ENCODE peak calls at places on chromosomes 3 and 15, in eight cellular contexts. S is H4, U is GM10248, T is retina, Y is G401, Z is left cardiac atrium, K is fibroblast of the aortic adventitia, F is mucosa of descending colon. I is an unnamed sample.

GRCh38 chr3:31925271-31925630 is 55.8 kb downstream of the OSBPL10 start:
- DNase-seq in S (no peak), U (no peak), T (no peak), Y (no peak), Z (no peak), K (no peak), F (no peak), I (no peak)

GRCh38 chr3:45125550-45126026 is 20.6 kb downstream of the CDCP1 start:
- DNase-seq in S (no peak), U (no peak), T (no peak), Y (no peak), Z (no peak), K (no peak), F (peak; percentile 64), I (no peak)

GRCh38 chr3:39637807-39638206 is 170.3 kb downstream of the MOBP start:
- DNase-seq in S (peak; percentile 33), U (no peak), T (no peak), Y (no peak), Z (no peak), K (peak; percentile 31), F (no peak), I (no peak)

GRCh38 chr3:137946341-137946973 is 63.5 kb upstream of the CLDN18 start:
- DNase-seq in S (peak; percentile 86), U (peak; percentile 53), T (peak; percentile 71), Y (peak; percentile 51), Z (peak; percentile 38), K (peak; percentile 74), F (peak; percentile 62), I (peak; percentile 51)

GRCh38 chr3:144282313-144282712 is 310.7 kb downstream of the DIPK2A start:
- DNase-seq in S (no peak), U (no peak), T (no peak), Y (no peak), Z (no peak), K (no peak), F (no peak), I (no peak)

GRCh38 chr15:31254431-31255175 is 72.0 kb upstream of the KLF13 start:
- DNase-seq in S (no peak), U (no peak), T (no peak), Y (no peak), Z (no peak), K (peak; percentile 72), F (peak; percentile 89), I (no peak)

GRCh38 chr15:65805019-65805738 is 13.1 kb upstream of the DENND4A start:
- DNase-seq in S (no peak), U (no peak), T (no peak), Y (no peak), Z (no peak), K (no peak), F (no peak), I (no peak)

GRCh38 chr3:78645628-78646310 is 1122.0 kb downstream of the ROBO1 start:
- DNase-seq in S (peak; percentile 48), U (peak; percentile 25), T (peak; percentile 56), Y (peak; percentile 84), Z (no peak), K (peak; percentile 86), F (peak; percentile 43), I (peak; percentile 56)

GRCh38 chr15:64583519-64583918 is 123.1 kb downstream of the ZNF609 start:
- DNase-seq in S (no peak), U (no peak), T (no peak), Y (no peak), Z (no peak), K (no peak), F (no peak), I (no peak)

GRCh38 chr15:98823012-98823458 is 174.7 kb downstream of the IGF1R start:
- DNase-seq in S (peak; percentile 94), U (no peak), T (no peak), Y (no peak), Z (no peak), K (peak; percentile 71), F (no peak), I (no peak)

GRCh38 chr3:64684715-64685261 is 3.0 kb downstream of the ADAMTS9 start:
- DNase-seq in S (no peak), U (no peak), T (no peak), Y (no peak), Z (peak; percentile 59), K (peak; percentile 5), F (peak; percentile 38), I (peak; percentile 8)

GRCh38 chr3:121529308-121529707 is 16.5 kb downstream of the POLQ start:
- DNase-seq in S (no peak), U (peak; percentile 23), T (no peak), Y (peak; percentile 44), Z (no peak), K (peak; percentile 39), F (no peak), I (no peak)

GRCh38 chr15:85858586-85859375 is 64.1 kb upstream of the KLHL25 start:
- DNase-seq in S (peak; percentile 76), U (peak; percentile 81), T (peak; percentile 87), Y (peak; percentile 74), Z (peak; percentile 66), K (peak; percentile 66), F (peak; percentile 81), I (no peak)

GRCh38 chr3:188574885-188575284 is 420.9 kb downstream of the LPP start:
- DNase-seq in S (no peak), U (no peak), T (peak; percentile 29), Y (no peak), Z (no peak), K (no peak), F (no peak), I (no peak)

GRCh38 chr15:77538793-77539487 is 93.8 kb downstream of the LINGO1 start:
- DNase-seq in S (no peak), U (no peak), T (no peak), Y (no peak), Z (no peak), K (no peak), F (peak; percentile 72), I (no peak)

GRCh38 chr3:159762238-159762637 is 226.4 kb upstream of the IL12A start:
- DNase-seq in S (peak; percentile 41), U (no peak), T (no peak), Y (peak; percentile 43), Z (no peak), K (peak; percentile 40), F (no peak), I (no peak)

GRCh38 chr3:83895892-83896291 is 1062.9 kb upstream of the CADM2 start:
- DNase-seq in S (no peak), U (no peak), T (no peak), Y (no peak), Z (no peak), K (no peak), F (no peak), I (no peak)

GRCh38 chr3:149468504-149469212 is 5.8 kb upstream of the TM4SF4 start:
- DNase-seq in S (no peak), U (peak; percentile 28), T (no peak), Y (no peak), Z (no peak), K (no peak), F (no peak), I (no peak)

GRCh38 chr3:9942164-9942563 is 8.5 kb downstream of the CRELD1 start:
- DNase-seq in S (no peak), U (no peak), T (no peak), Y (no peak), Z (no peak), K (no peak), F (no peak), I (no peak)

GRCh38 chr3:13865581-13866405 is 14.1 kb downstream of the WNT7A start:
- DNase-seq in S (no peak), U (no peak), T (no peak), Y (no peak), Z (no peak), K (no peak), F (no peak), I (no peak)

GRCh38 chr15:101141926-101142527 is 109.8 kb downstream of the CHSY1 start:
- DNase-seq in S (no peak), U (no peak), T (no peak), Y (no peak), Z (no peak), K (no peak), F (no peak), I (no peak)

GRCh38 chr3:157865449-157865862 is 240.8 kb downstream of the SHOX2 start:
- DNase-seq in S (peak; percentile 27), U (peak; percentile 58), T (peak; percentile 84), Y (no peak), Z (no peak), K (no peak), F (peak; percentile 64), I (no peak)

GRCh38 chr3:172052405-172052804 is 13.0 kb downstream of the FNDC3B start:
- DNase-seq in S (no peak), U (no peak), T (no peak), Y (no peak), Z (no peak), K (no peak), F (no peak), I (no peak)

GRCh38 chr3:64327039-64327804 is 102.0 kb upstream of the PRICKLE2 start:
- DNase-seq in S (no peak), U (no peak), T (no peak), Y (no peak), Z (peak; percentile 81), K (peak; percentile 96), F (peak; percentile 27), I (peak; percentile 44)

GRCh38 chr15:42082832-42083604 is 11.3 kb downstream of the PLA2G4D start:
- DNase-seq in S (no peak), U (no peak), T (no peak), Y (no peak), Z (no peak), K (no peak), F (no peak), I (no peak)

GRCh38 chr15:90059208-90059985 is 42.9 kb downstream of the IDH2 start:
- DNase-seq in S (no peak), U (peak; percentile 88), T (no peak), Y (no peak), Z (peak; percentile 75), K (no peak), F (peak; percentile 82), I (no peak)

GRCh38 chr3:13538520-13539284 is 10.2 kb upstream of the FBLN2 start:
- DNase-seq in S (no peak), U (no peak), T (no peak), Y (no peak), Z (no peak), K (no peak), F (no peak), I (no peak)

GRCh38 chr3:139301183-139301582 is 42.6 kb upstream of the MRPS22 start:
- DNase-seq in S (no peak), U (no peak), T (no peak), Y (no peak), Z (no peak), K (peak; percentile 39), F (no peak), I (peak; percentile 53)

I was measured in foreskin melanocyte.